ENCODE peak calls at places on chromosomes 3 and 15, in six cellular contexts. D, R, P, H, N and A are unnamed samples.

GRCh38 chr15:51195459-51195858 is 100.8 kb upstream of the TNFAIP8L3 start:
- DNase-seq in H (no peak), R (no peak), P (no peak), N (no peak), D (no peak), A (no peak)

GRCh38 chr3:187207624-187208023 is 10.3 kb downstream of the RTP1 start:
- DNase-seq in H (no peak), N (no peak), D (no peak), R (no peak), P (no peak), A (no peak)

GRCh38 chr3:131083190-131083863 is 56.6 kb downstream of the NEK11 start:
- DNase-seq in P (no peak), R (no peak), H (no peak), D (peak; percentile 34), N (no peak), A (peak; percentile 34)

GRCh38 chr15:80317389-80318169 is 65.6 kb upstream of the CTXND1 start:
- DNase-seq in D (no peak), H (no peak), N (peak; percentile 16), P (no peak), R (peak; percentile 87), A (peak; percentile 35)

GRCh38 chr3:169634618-169635236 is 28.8 kb downstream of the MECOM start:
- DNase-seq in P (no peak), D (peak; percentile 84), N (peak; percentile 26), H (no peak), R (no peak), A (no peak)

GRCh38 chr3:134885877-134886621 is 91.0 kb downstream of the EPHB1 start:
- DNase-seq in H (no peak), N (peak; percentile 34), P (peak; percentile 46), D (no peak), R (peak; percentile 21), A (no peak)

GRCh38 chr15:64009241-64009640 is 37.0 kb downstream of the DAPK2 start:
- DNase-seq in D (no peak), H (no peak), R (no peak), P (no peak), N (no peak), A (no peak)

GRCh38 chr3:58098531-58098930 is 90.3 kb downstream of the FLNB start:
- DNase-seq in H (no peak), N (no peak), R (no peak), P (no peak), D (no peak), A (no peak)

GRCh38 chr15:93152264-93152884 is 63.4 kb upstream of the RGMA start:
- DNase-seq in H (peak; percentile 57), D (no peak), N (no peak), P (peak; percentile 29), R (no peak), A (no peak)

GRCh38 chr3:37855363-37855970 is 6.2 kb upstream of the CTDSPL start:
- DNase-seq in N (peak; percentile 68), P (peak; percentile 58), D (peak; percentile 92), H (peak; percentile 53), R (no peak), A (peak; percentile 88)

GRCh38 chr3:20539666-20540460 is 353.9 kb upstream of the SGO1 start:
- DNase-seq in H (no peak), D (no peak), P (no peak), N (no peak), R (no peak), A (no peak)

GRCh38 chr15:67941643-67942315 is 101.9 kb upstream of the RNU6-1 start:
- DNase-seq in P (no peak), R (no peak), H (no peak), N (peak; percentile 86), D (no peak), A (peak; percentile 74)

GRCh38 chr3:172447611-172448579 is at the start of gene GHSR:
- DNase-seq in R (no peak), H (no peak), N (no peak), D (no peak), P (no peak), A (no peak)

GRCh38 chr3:184337315-184337714 is at the start of gene FAM131A:
- DNase-seq in D (no peak), H (no peak), R (no peak), P (no peak), N (no peak), A (no peak)

GRCh38 chr15:92611995-92612745 is 43.4 kb downstream of the FAM174B start:
- DNase-seq in R (no peak), D (no peak), H (no peak), N (no peak), P (no peak), A (no peak)

GRCh38 chr15:52765779-52766178 is 24.4 kb downstream of the ONECUT1 start:
- DNase-seq in D (no peak), H (no peak), N (peak; percentile 12), R (no peak), P (no peak), A (no peak)

GRCh38 chr3:110577856-110578255 is 493.8 kb upstream of the NECTIN3 start:
- DNase-seq in D (no peak), P (no peak), H (no peak), N (no peak), R (no peak), A (no peak)

GRCh38 chr15:89019436-89019835 is 68.8 kb upstream of the ABHD2 start:
- DNase-seq in P (no peak), R (no peak), N (no peak), H (no peak), D (no peak), A (no peak)

GRCh38 chr3:43998841-43999805 is 242.6 kb upstream of the TOPAZ1 start:
- DNase-seq in H (no peak), P (no peak), N (peak; percentile 75), D (no peak), R (no peak), A (peak; percentile 83)

GRCh38 chr3:32238027-32238815 is at the start of gene CMTM8:
- DNase-seq in N (peak; percentile 77), H (peak; percentile 16), R (no peak), P (peak; percentile 59), D (peak; percentile 81), A (peak; percentile 87)

GRCh38 chr3:57256844-57257243 is 29.3 kb downstream of the APPL1 start:
- DNase-seq in P (no peak), R (no peak), N (no peak), H (no peak), D (no peak), A (no peak)

GRCh38 chr3:54087581-54088410 is 34.6 kb upstream of the CACNA2D3 start:
- DNase-seq in H (no peak), R (no peak), D (no peak), N (no peak), P (no peak), A (peak; percentile 39)

GRCh38 chr15:64379216-64379960 is 1.9 kb downstream of the PCLAF start:
- DNase-seq in H (no peak), P (no peak), D (no peak), R (no peak), N (no peak), A (no peak)

GRCh38 chr15:36108539-36108938 is 470.9 kb upstream of the CDIN1 start:
- DNase-seq in R (no peak), N (no peak), H (no peak), D (no peak), P (no peak), A (no peak)

GRCh38 chr15:58014040-58014439 is 51.5 kb downstream of the ALDH1A2 start:
- DNase-seq in D (no peak), R (no peak), H (no peak), P (no peak), N (no peak), A (no peak)

GRCh38 chr3:197561926-197562325 is 6.2 kb upstream of the BDH1 start:
- DNase-seq in N (no peak), P (no peak), R (no peak), D (no peak), H (no peak), A (no peak)